ENCODE peak calls at places on chromosome 22, in seven cellular contexts. I is heart left ventricle, E is IMR-90, D is H54, J is right lobe of liver, L is GM12891, W is uterus. R is an unnamed sample.

GRCh38 chr22:19086944-19087343 is 35.3 kb downstream of the DGCR2 start:
- DNase-seq in E (peak), J (peak), I (no peak), W (no peak), D (peak), L (no peak), R (no peak)

GRCh38 chr22:45905924-45906865 is 70.8 kb downstream of the WNT7B start:
- DNase-seq in I (no peak), E (peak), L (no peak), W (no peak), D (no peak), J (no peak), R (no peak)

GRCh38 chr22:40463017-40463631 is 92.7 kb downstream of the SGSM3 start:
- DNase-seq in W (no peak), J (no peak), I (no peak), L (no peak), E (no peak), D (no peak), R (peak)

GRCh38 chr22:43953988-43954771 is 1.1 kb upstream of the SAMM50 start:
- DNase-seq in L (no peak), E (no peak), W (no peak), D (no peak), J (no peak), I (no peak), R (peak)

GRCh38 chr22:44127353-44127752 is 53.4 kb upstream of the PARVG start:
- DNase-seq in I (peak), L (no peak), D (no peak), W (no peak), E (no peak), J (no peak), R (no peak)

GRCh38 chr22:17875631-17876030 is 101.4 kb upstream of the BID start:
- DNase-seq in J (no peak), I (no peak), L (no peak), W (no peak), E (no peak), D (no peak), R (no peak)

GRCh38 chr22:20268350-20269012 is 363 bp upstream of the RTN4R start:
- DNase-seq in E (peak), J (peak), W (peak), L (peak), I (peak), D (peak), R (peak)

GRCh38 chr22:33350961-33351360 is 292.8 kb upstream of the SYN3 start:
- DNase-seq in E (no peak), L (no peak), D (no peak), I (no peak), J (no peak), W (no peak), R (no peak)

GRCh38 chr22:46081831-46082210 is 68.5 kb upstream of the PPARA start:
- DNase-seq in E (no peak), W (peak), J (peak), D (no peak), I (peak), L (no peak), R (no peak)

GRCh38 chr22:39253427-39254070 is 8.8 kb upstream of the PDGFB start:
- DNase-seq in L (no peak), J (no peak), D (peak), E (peak), I (peak), W (peak), R (peak)
- TF ChIP-seq POLR2A in L (no peak), J (no peak), D (no peak), E (no peak), I (no peak), W (no peak), R (no peak)

GRCh38 chr22:50082961-50083461 is 2.2 kb downstream of the MLC1 start:
- DNase-seq in D (no peak), W (no peak), L (no peak), I (no peak), J (no peak), E (no peak), R (no peak)

GRCh38 chr22:50085211-50085999 is at the start of gene MLC1:
- DNase-seq in E (peak), D (no peak), J (no peak), W (no peak), L (no peak), I (no peak), R (peak)

GRCh38 chr22:50084570-50084969 is 656 bp downstream of the MLC1 start:
- DNase-seq in W (no peak), L (no peak), I (no peak), J (no peak), D (no peak), E (no peak), R (peak)

GRCh38 chr22:50083462-50084081 is 1.7 kb downstream of the MLC1 start:
- DNase-seq in E (no peak), L (no peak), W (no peak), I (no peak), D (no peak), J (no peak), R (no peak)

GRCh38 chr22:50084085-50084484 is 1.1 kb downstream of the MLC1 start:
- DNase-seq in W (no peak), J (no peak), L (no peak), I (no peak), E (no peak), D (no peak), R (no peak)
- TF ChIP-seq POLR2A in W (no peak), J (no peak), L (no peak), I (no peak), E (no peak), D (no peak), R (no peak)

DNA sequence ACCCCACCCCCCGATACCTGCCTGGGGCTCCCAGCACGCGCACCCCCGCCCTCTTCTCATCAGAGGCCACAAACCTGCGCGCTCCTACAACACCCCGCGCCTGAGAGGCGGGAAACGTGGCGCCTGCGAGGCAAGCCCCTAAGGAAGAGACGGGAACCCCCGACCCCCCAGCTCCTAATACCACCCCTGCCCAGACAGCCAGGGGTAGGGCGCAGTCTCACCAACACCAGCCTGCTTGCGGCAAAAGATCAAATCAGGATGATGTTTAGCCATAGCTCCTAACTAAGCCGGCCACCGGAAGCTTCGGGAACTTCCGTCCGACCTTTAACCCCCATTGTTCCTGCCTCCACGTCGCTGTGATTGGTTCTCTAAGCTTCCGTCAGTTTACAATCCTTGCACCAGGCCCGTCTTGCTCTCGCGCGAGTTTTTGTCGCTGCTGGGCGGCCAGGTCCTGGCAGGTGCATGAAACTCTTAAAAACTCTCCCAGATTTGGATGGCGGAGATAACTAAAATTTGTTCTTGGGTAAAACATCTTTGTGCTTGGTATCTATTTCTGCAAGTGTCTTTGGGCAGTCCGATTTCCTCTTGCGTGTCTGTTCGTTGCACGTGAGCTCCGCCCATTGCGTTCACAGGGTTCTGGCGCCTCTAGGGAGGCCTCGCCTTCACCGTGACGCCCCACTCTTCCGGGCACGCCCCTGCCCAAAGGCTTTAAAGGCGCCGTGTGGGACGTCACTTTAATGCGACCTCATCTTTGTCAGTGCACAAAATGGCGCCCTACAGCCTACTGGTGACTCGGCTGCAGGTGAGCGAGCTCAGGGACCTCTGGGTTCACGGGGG is at the start of the genes ACO2 and PHF5A:
- DNase-seq in J (peak), D (peak), L (peak), I (peak), W (peak), E (peak), R (peak)
- TF ChIP-seq POLR2A in J (peak), D (peak), L (peak), I (peak), W (peak), E (peak), R (peak)

GRCh38 chr22:50482107-50483074 is 1.0 kb downstream of the ADM2 start:
- DNase-seq in I (peak), W (no peak), E (no peak), D (no peak), L (no peak), J (no peak), R (no peak)
- TF ChIP-seq POLR2A in I (no peak), W (no peak), E (no peak), D (no peak), L (no peak), J (no peak), R (no peak)

GRCh38 chr22:37545703-37546435 is 14.4 kb upstream of the CDC42EP1 start:
- DNase-seq in I (peak), L (no peak), D (peak), J (peak), E (peak), W (peak), R (no peak)
- TF ChIP-seq POLR2A in I (no peak), L (no peak), D (peak), J (peak), E (peak), W (peak), R (no peak)

GRCh38 chr22:49369726-49370717 is 457.7 kb downstream of the BRD1 start:
- DNase-seq in E (no peak), D (no peak), L (no peak), J (no peak), W (no peak), I (no peak), R (no peak)

GRCh38 chr22:49368221-49368975 is 459.3 kb downstream of the BRD1 start:
- DNase-seq in E (no peak), L (no peak), W (no peak), D (no peak), I (no peak), J (no peak), R (no peak)

GRCh38 chr22:49367016-49367697 is 460.5 kb downstream of the BRD1 start:
- DNase-seq in W (no peak), J (no peak), D (peak), E (no peak), I (no peak), L (no peak), R (no peak)

GRCh38 chr22:49370841-49371301 is 456.8 kb downstream of the BRD1 start:
- DNase-seq in E (no peak), D (no peak), W (no peak), I (no peak), L (no peak), J (no peak), R (no peak)

DNA sequence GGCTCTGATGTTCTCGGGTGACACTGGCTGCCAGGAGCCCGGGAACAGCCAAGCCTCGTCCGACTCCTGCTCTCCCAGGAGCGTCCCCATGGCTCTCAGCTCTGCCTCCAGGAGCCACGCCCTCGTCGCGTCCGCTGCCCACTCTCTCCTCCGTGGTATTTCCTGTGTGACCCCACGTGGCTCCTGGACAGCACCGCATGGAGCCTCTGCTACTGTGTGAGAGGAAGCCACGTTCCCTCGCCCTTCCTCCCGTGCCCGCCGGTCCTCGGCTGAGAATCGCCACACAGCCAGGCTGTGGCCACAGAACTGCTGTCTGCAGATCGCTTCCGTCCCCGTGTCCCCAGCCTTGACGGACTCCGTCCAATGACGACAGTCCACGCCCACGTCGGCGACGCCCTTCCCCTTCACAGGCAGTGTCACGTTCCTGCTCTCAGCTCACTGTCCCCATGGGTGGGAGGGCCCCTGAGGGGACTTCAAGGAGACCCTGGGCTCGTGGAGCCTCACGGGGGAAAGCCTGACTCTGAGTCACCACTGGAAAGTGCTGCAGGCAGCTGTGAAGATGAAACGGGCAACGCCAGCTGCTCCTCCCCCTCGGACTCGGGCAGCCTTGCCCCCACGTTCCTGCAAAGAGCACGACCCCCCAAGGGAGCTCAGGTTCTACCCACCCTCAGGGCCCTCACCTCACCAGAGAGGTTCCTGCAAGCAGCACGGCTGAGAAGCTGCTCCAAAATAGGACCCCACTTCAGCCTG is 458.5 kb downstream of the BRD1 start:
- DNase-seq in D (peak), W (no peak), J (no peak), I (no peak), L (no peak), E (no peak), R (no peak)
- TF ChIP-seq POLR2A in D (peak), W (no peak), J (no peak), I (no peak), L (no peak), E (no peak), R (no peak)

GRCh38 chr22:27474711-27475547 is 326.6 kb downstream of the MN1 start:
- DNase-seq in D (peak), L (no peak), W (peak), I (no peak), J (no peak), E (peak), R (no peak)

GRCh38 chr22:27475548-27475897 is 326.0 kb downstream of the MN1 start:
- DNase-seq in I (no peak), J (no peak), L (no peak), W (no peak), D (no peak), E (no peak), R (no peak)

GRCh38 chr22:27476729-27477128 is 324.8 kb downstream of the MN1 start:
- DNase-seq in I (no peak), J (no peak), E (peak), L (no peak), W (no peak), D (peak), R (no peak)

GRCh38 chr22:27476318-27476717 is 325.2 kb downstream of the MN1 start:
- DNase-seq in D (no peak), J (peak), W (no peak), E (no peak), L (no peak), I (no peak), R (no peak)

DNA sequence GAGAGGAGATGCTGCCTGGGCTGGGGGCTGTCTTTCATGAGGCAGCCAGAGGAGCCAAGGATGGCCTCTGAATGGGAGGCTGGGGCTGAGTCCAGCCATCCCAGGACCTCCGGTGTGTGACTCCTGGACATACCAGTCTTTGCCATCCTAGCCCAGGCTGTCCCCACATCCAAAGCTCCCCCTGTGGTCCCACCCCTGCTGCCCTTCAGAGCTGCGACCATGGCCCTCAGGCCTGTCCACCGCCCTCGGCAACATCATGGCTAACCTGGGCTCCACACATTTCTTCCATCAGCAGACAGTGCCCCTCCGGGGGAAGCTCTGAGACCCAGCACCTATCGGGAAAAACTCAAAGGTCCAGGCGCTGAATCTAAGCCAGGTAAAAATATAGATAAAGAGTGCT is 324.4 kb downstream of the MN1 start:
- DNase-seq in L (no peak), J (no peak), I (no peak), D (no peak), W (no peak), E (no peak), R (no peak)
- TF ChIP-seq POLR2A in L (no peak), J (no peak), I (no peak), D (no peak), W (no peak), E (no peak), R (no peak)

GRCh38 chr22:47899894-47900293 is 1137.4 kb downstream of the TBC1D22A start:
- DNase-seq in I (no peak), E (no peak), D (no peak), J (no peak), W (no peak), L (no peak), R (no peak)
- TF ChIP-seq POLR2A in I (no peak), E (no peak), D (no peak), J (no peak), W (no peak), L (no peak), R (no peak)

DNA sequence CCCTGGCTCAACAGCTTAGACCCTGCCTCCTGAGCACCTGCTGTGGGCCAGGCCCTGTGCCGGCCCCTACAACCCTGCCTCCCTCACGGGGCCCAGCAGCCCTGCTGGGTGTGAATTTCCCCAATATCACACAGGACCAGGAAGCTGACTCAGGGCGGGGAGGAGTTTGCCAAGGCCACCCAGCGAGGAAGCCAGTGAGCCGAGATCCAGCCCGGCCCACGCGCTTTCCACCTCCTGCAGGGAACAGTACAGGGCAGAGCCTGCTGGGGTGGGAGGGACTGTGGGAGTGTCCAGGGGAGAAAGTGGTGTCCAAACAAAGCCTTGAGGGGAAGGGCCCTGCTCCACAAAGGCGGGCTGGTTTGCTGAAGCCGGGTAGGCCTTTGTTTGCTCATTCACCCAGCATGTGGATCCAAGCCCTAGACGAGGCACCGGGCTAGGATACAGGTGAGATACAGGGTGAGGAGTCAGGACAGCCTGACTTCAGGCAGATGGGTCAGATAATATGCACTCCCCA is 26.8 kb downstream of the RPL3 start:
- DNase-seq in E (peak), I (peak), J (peak), W (peak), L (no peak), D (peak), R (peak)
- TF ChIP-seq POLR2A in E (no peak), I (no peak), J (peak), W (peak), L (no peak), D (peak), R (peak)

DNA sequence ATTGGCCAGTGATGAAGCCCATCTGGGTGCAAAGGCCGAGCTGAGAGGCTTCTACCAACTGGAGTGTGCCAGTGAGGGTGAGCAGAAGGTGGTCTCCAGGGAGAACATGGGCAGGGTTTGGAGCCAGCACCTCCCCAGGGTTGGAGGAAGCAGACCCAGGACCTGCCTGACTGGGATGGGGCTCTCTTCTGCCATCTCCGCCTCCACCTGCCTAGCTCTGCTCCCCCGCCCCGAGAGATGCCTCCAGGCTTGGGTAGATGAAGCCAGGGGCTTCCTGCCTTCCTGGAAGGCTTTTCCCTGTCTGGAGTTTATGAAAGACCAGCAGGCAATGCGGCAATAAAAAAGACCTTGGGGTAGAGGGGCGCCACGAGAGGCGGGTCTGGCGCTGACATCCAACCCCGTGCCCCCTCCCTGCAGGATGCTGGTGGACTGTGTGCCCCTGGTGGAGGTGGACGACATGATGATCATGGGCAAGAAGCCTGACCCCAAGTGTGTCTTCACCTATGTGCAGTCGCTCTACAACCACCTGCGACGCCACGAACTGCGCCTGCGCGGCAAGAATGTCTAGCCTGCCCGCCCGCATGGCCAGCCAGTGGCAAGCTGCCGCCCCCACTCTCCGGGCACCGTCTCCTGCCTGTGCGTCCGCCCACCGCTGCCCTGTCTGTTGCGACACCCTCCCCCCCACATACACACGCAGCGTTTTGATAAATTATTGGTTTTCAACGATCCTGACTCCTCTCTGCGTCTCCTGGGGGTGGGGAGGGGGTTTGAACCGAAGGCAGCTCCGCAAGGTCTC is 3.3 kb downstream of the SELENOM start:
- DNase-seq in E (no peak), D (no peak), W (peak), I (peak), L (no peak), J (peak), R (no peak)
- TF ChIP-seq POLR2A in E (no peak), D (no peak), W (peak), I (no peak), L (no peak), J (no peak), R (no peak)

R was measured in erythroblast.